ENCODE peak calls at places on chromosomes 3 and 15, in six cellular contexts. O is ovary; V is astrocyte; T is neuronal stem cell; K is breast epithelium; C is CD8-positive, alpha-beta memory T cell. L is an unnamed sample.

GRCh38 chr3:172647823-172648222 is 63.0 kb downstream of the NCEH1 start:
- DNase-seq in T (no peak), O (no peak), C (no peak), V (no peak), K (no peak), L (no peak)

GRCh38 chr3:151483961-151484360 is 23.1 kb upstream of the IGSF10 start:
- DNase-seq in K (no peak), O (no peak), T (no peak), C (no peak), V (no peak), L (no peak)

GRCh38 chr3:195838714-195839113 is 27.0 kb upstream of the MUC4 start:
- DNase-seq in T (no peak), V (no peak), C (no peak), O (no peak), K (no peak), L (no peak)

GRCh38 chr3:9295007-9295406 is 45.6 kb upstream of the SRGAP3 start:
- DNase-seq in O (no peak), C (no peak), T (no peak), V (no peak), K (no peak), L (no peak)

GRCh38 chr15:86555114-86555513 is 475.4 kb downstream of the AGBL1 start:
- DNase-seq in K (no peak), O (no peak), T (no peak), V (no peak), C (no peak), L (no peak)

GRCh38 chr15:40941078-40941527 is 12.0 kb downstream of the DLL4 start:
- DNase-seq in K (no peak), O (no peak), C (no peak), T (no peak), V (no peak), L (no peak)

GRCh38 chr15:85706779-85707518 is 87.8 kb downstream of the KLHL25 start:
- DNase-seq in V (peak), K (no peak), C (peak), T (no peak), O (peak), L (no peak)

GRCh38 chr15:62684143-62684808 is 358.3 kb upstream of the TPM1 start:
- DNase-seq in O (no peak), T (no peak), V (no peak), C (no peak), K (no peak), L (no peak)

GRCh38 chr3:16350041-16350952 is 85.3 kb downstream of the OXNAD1 start:
- DNase-seq in V (peak), O (no peak), T (no peak), C (no peak), K (no peak), L (no peak)

GRCh38 chr3:54374214-54374855 is 252.0 kb downstream of the CACNA2D3 start:
- DNase-seq in O (no peak), V (no peak), C (no peak), T (peak), K (no peak), L (no peak)

GRCh38 chr3:169509359-169509758 is 154.2 kb downstream of the MECOM start:
- DNase-seq in T (no peak), V (no peak), K (no peak), C (no peak), O (no peak), L (no peak)

GRCh38 chr3:43879166-43879565 is 188.4 kb downstream of the ABHD5 start:
- DNase-seq in C (no peak), K (no peak), O (no peak), V (no peak), T (peak), L (no peak)

GRCh38 chr3:112092439-112093179 is 6.4 kb downstream of the C3orf52 start:
- DNase-seq in C (no peak), V (peak), K (no peak), T (no peak), O (no peak), L (no peak)

GRCh38 chr3:12425850-12426579 is 58.3 kb upstream of the TSEN2 start:
- DNase-seq in K (no peak), C (no peak), T (no peak), V (no peak), O (no peak), L (no peak)

GRCh38 chr3:153038779-153039178 is 123.2 kb upstream of the RAP2B start:
- DNase-seq in T (no peak), C (no peak), V (peak), O (no peak), K (no peak), L (no peak)

GRCh38 chr3:14434105-14434504 is 31.7 kb downstream of the SLC6A6 start:
- DNase-seq in C (no peak), O (no peak), T (no peak), K (no peak), V (peak), L (no peak)

GRCh38 chr3:14435175-14436011 is 33.0 kb downstream of the SLC6A6 start:
- DNase-seq in C (no peak), K (no peak), T (no peak), O (no peak), V (peak), L (no peak)

GRCh38 chr3:14436954-14437281 is 34.5 kb downstream of the SLC6A6 start:
- DNase-seq in C (no peak), K (no peak), T (no peak), O (no peak), V (no peak), L (no peak)

GRCh38 chr3:14432996-14433572 is 30.7 kb downstream of the SLC6A6 start:
- DNase-seq in T (no peak), K (no peak), V (no peak), O (no peak), C (no peak), L (no peak)

DNA sequence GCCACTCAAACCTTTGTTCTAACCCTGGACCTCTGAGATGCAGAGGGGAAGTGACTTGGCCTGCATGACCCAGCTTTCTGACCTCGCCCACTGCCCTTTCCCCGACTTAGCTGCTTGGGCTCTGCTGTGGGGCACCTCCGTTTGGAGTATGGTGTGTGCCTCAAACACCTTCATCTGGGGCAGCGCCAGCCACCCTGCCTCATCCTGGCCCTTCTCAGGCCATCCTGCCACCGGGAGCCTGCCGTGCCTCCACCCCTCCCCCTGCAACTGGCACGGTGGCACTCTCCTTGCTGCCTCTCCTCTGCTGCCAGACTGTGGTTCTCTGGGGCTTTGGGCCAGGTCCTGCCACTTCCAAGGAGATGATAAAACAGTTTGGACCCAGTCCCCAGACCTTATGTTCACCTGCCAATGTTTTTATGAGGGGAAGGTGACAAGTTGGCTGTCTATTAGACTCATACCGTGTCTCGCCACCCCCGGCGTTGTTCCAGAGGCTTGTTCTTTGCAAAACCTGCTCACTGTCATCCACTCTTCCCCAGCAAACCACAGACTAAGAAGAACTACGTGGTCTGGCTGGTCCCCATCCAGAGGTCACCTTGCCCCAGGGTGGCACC is 32.2 kb downstream of the SLC6A6 start:
- DNase-seq in O (no peak), V (no peak), C (no peak), T (no peak), K (peak), L (no peak)
- H3K4me3 ChIP-seq in O (no peak), V (no peak), C (no peak), T (no peak), K (no peak), L (no peak)

GRCh38 chr15:60918234-60918964 is 310.7 kb downstream of the RORA start:
- DNase-seq in O (no peak), C (no peak), V (no peak), K (no peak), T (no peak), L (no peak)

GRCh38 chr15:60916674-60917468 is 312.2 kb downstream of the RORA start:
- DNase-seq in C (peak), K (peak), O (peak), T (peak), V (peak), L (peak)

GRCh38 chr15:60916032-60916673 is 312.9 kb downstream of the RORA start:
- DNase-seq in O (no peak), C (no peak), K (no peak), T (no peak), V (no peak), L (no peak)

GRCh38 chr15:60914360-60914759 is 314.7 kb downstream of the RORA start:
- DNase-seq in C (no peak), T (no peak), K (no peak), V (no peak), O (no peak), L (no peak)

DNA sequence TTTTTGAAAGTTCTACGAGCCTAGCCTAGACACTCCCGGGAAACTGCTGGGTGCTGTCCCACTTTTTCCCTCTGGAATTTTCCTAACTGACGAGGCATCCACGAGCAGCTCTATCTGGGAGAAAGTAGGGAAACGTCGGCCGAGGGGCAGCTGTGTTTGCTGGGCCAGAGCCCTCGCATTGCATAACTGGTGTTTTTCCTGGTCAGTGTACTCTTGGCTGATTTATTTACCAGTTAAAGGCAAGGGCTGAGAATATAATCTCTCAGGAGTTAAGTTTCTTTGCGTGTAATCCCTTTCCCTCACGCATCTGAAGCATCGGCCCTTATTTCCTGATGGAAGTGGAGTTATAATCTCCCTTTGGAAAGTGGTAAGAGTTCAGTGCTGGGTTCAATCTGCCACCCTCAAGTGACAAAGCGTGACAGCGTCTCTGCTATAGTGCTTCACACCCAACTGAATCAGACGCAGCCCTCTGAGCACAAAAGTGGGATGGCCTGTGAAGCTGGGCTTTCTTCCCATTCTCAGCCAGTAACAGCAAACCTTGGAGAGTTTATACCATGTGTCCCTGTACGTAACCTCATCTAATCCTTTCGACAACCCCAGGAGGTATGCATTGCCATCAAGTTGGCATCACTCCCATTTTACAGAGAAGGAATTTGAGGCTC is 311.5 kb downstream of the RORA start:
- DNase-seq in C (no peak), V (no peak), T (no peak), K (no peak), O (peak), L (peak)
- H3K4me3 ChIP-seq in C (no peak), V (no peak), T (no peak), K (no peak), O (peak), L (peak)

DNA sequence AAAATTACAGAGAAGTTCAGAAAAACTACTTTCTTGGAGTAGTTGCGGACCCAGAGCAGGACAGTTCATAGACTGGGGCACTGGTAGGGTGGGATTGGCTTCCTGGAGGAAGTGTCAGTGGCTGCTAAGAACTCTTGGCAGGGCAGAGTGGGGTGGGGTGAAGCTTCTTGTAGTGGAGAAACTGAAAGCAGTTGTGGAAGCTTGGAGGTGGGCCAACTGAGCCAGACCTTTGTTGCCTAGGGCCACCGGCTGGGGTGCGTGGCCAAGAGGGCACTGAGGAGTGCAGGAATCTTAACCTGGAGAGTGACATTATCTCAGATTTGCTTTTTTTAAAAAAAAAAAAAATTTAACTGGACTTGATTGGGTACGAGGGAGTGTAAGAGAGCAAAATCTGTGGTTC is 3.2 kb downstream of the KAT2B start:
- DNase-seq in O (peak), K (peak), C (peak), T (no peak), V (no peak), L (peak)
- H3K4me3 ChIP-seq in O (no peak), K (peak), C (peak), T (no peak), V (no peak), L (no peak)

DNA sequence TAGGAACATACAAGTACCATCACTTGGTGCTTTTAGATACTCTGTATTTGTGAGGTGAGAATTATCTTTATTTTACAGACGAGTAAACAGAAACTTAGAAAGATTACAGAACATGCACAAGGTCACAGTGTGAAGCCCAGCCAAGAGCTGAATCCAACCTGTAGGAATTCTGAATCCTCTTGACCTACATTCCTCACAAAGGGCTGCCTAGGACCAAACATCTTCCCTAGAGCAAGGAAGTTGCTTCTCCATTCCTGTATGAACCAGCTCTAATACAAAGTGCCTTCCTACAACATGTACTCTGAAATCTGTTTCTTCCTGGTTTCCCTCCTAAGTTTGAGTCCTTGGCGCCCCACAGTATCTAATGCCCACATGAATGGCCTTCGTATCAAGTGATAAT is 2.9 kb downstream of the HDGFL3 start:
- DNase-seq in C (no peak), K (no peak), V (peak), T (no peak), O (no peak), L (no peak)
- H3K4me3 ChIP-seq in C (no peak), K (no peak), V (peak), T (no peak), O (no peak), L (no peak)

GRCh38 chr15:100878130-100878529 is 1.5 kb upstream of the ALDH1A3 start:
- DNase-seq in V (no peak), C (no peak), K (no peak), T (no peak), O (no peak), L (no peak)

GRCh38 chr15:100880139-100880896 is 687 bp downstream of the ALDH1A3 start:
- DNase-seq in C (no peak), V (peak), O (no peak), T (no peak), K (no peak), L (no peak)

GRCh38 chr15:100878601-100879000 is 1.0 kb upstream of the ALDH1A3 start:
- DNase-seq in V (no peak), K (no peak), O (no peak), T (peak), C (no peak), L (no peak)

GRCh38 chr15:100879461-100880138 is at the start of gene ALDH1A3:
- DNase-seq in T (no peak), V (peak), O (no peak), C (no peak), K (no peak), L (no peak)

GRCh38 chr15:100879046-100879445 is 585 bp upstream of the ALDH1A3 start:
- DNase-seq in K (no peak), V (no peak), T (no peak), C (no peak), O (no peak), L (no peak)
- H3K4me3 ChIP-seq in K (peak), V (peak), T (peak), C (no peak), O (peak), L (peak)

GRCh38 chr3:119500265-119500664 is 1.9 kb downstream of the TIMMDC1 start:
- DNase-seq in C (no peak), O (no peak), T (no peak), V (no peak), K (no peak), L (no peak)
- H3K4me3 ChIP-seq in C (no peak), O (no peak), T (no peak), V (peak), K (no peak), L (no peak)

DNA sequence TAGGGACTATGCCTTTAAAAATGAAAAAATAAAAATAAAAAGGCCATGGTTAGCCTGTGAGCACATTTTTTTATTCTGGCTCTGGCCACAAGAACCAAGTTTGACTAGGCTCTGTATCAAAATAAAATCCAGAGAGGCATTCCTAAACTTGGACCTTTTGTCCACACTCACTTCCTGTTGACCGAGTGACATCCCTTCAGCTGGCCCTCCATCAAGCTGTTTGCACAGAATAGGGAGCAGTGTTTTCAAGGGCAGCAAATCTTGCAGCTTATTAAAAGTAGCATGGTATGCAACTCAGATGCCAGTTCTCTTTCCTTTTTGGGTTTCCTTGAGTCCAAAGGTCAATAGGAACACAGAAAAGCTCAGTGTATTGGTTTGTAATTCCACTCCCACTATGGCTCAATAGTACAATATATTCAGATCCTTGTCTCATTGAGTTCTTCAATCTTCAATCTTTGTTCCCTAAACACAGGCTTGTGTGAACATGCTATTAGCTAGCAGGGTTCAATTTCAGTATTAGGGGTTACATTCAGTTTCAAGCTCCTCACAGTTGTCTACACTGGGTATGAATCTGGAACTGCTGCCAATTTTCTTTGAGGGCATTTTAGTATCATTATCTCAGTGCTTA is 244.5 kb downstream of the RBMS3 start:
- DNase-seq in V (peak), C (no peak), T (no peak), K (no peak), O (peak), L (no peak)
- H3K4me3 ChIP-seq in V (no peak), C (no peak), T (no peak), K (no peak), O (no peak), L (no peak)

GRCh38 chr3:45942051-45942825 is 1.0 kb upstream of the CXCR6 start:
- DNase-seq in K (no peak), C (no peak), O (no peak), V (no peak), T (no peak), L (no peak)

GRCh38 chr3:45944830-45945620 is 1.8 kb downstream of the CXCR6 start:
- DNase-seq in O (no peak), K (no peak), T (no peak), C (no peak), V (no peak), L (no peak)

GRCh38 chr3:45940781-45941365 is 2.4 kb upstream of the CXCR6 start:
- DNase-seq in T (no peak), K (no peak), C (no peak), O (no peak), V (no peak), L (no peak)

GRCh38 chr3:45946307-45946706 is 3.0 kb downstream of the CXCR6 start:
- DNase-seq in T (no peak), O (no peak), V (no peak), K (no peak), C (no peak), L (no peak)

GRCh38 chr3:45943207-45943846 is at the start of gene CXCR6:
- DNase-seq in C (peak), T (no peak), K (no peak), V (peak), O (no peak), L (no peak)
- H3K4me3 ChIP-seq in C (peak), T (no peak), K (no peak), V (no peak), O (no peak), L (no peak)